ENCODE peak calls at places on chromosomes 11 and 22, in six cellular contexts. T is A549, N is tibial nerve, M is stomach, A is transverse colon, C is ovary. U is an unnamed sample.

GRCh38 chr11:11391796-11392195 is 38.7 kb upstream of the CSNK2A3 start:
- DNase-seq in T (no peak), N (no peak), M (no peak), A (peak), C (no peak), U (no peak)

GRCh38 chr22:45935573-45935972 is 41.4 kb downstream of the WNT7B start:
- DNase-seq in T (no peak), N (no peak), M (no peak), A (no peak), C (no peak), U (no peak)

GRCh38 chr22:36369922-36370781 is 17.6 kb downstream of the MYH9 start:
- DNase-seq in T (no peak), N (no peak), M (peak), A (peak), C (no peak), U (no peak)

GRCh38 chr11:59787816-59788215 is 22.8 kb downstream of the MRPL16 start:
- DNase-seq in T (no peak), N (no peak), M (no peak), A (no peak), C (no peak), U (no peak)

GRCh38 chr22:43186272-43187170 is at the start of gene TTLL12:
- DNase-seq in T (peak), N (no peak), M (peak), A (peak), C (peak), U (peak)

GRCh38 chr11:35064114-35064800 is 74.7 kb upstream of the CD44 start:
- DNase-seq in T (no peak), N (no peak), M (no peak), A (no peak), C (no peak), U (no peak)

GRCh38 chr11:69209936-69210659 is 54.4 kb downstream of the SMIM38 start:
- DNase-seq in T (no peak), N (no peak), M (no peak), A (no peak), C (no peak), U (no peak)

GRCh38 chr11:131064373-131064991 is 148.2 kb upstream of the SNX19 start:
- DNase-seq in T (peak), N (no peak), M (peak), A (peak), C (peak), U (peak)

GRCh38 chr11:11534981-11535380 is 86.8 kb downstream of the GALNT18 start:
- DNase-seq in T (no peak), N (no peak), M (no peak), A (no peak), C (peak), U (no peak)

GRCh38 chr22:20484948-20485683 is 10.5 kb downstream of the KLHL22 start:
- DNase-seq in T (no peak), N (no peak), M (no peak), A (no peak), C (no peak), U (no peak)

GRCh38 chr22:49527611-49528419 is 299.9 kb downstream of the BRD1 start:
- DNase-seq in T (no peak), N (no peak), M (no peak), A (no peak), C (no peak), U (no peak)

GRCh38 chr11:128772814-128773213 is 78.9 kb downstream of the FLI1 start:
- DNase-seq in T (no peak), N (no peak), M (peak), A (peak), C (no peak), U (no peak)

GRCh38 chr11:86463120-86463519 is 88.4 kb downstream of the CCDC81 start:
- DNase-seq in T (no peak), N (no peak), M (no peak), A (no peak), C (no peak), U (no peak)

GRCh38 chr11:44784784-44785183 is 58.0 kb downstream of the TSPAN18 start:
- DNase-seq in T (no peak), N (no peak), M (no peak), A (no peak), C (no peak), U (no peak)

GRCh38 chr11:85725510-85726258 is 39.7 kb upstream of the CCDC89 start:
- DNase-seq in T (peak), N (no peak), M (no peak), A (no peak), C (no peak), U (no peak)

GRCh38 chr11:47971501-47971900 is 8.9 kb upstream of the PTPRJ start:
- DNase-seq in T (no peak), N (no peak), M (no peak), A (no peak), C (no peak), U (no peak)

GRCh38 chr22:33524511-33525270 is 395.6 kb downstream of the LARGE1 start:
- DNase-seq in T (no peak), N (no peak), M (no peak), A (no peak), C (no peak), U (no peak)

GRCh38 chr11:3146612-3147256 is 18.4 kb downstream of the OSBPL5 start:
- DNase-seq in T (no peak), N (no peak), M (no peak), A (no peak), C (no peak), U (no peak)

GRCh38 chr11:95821640-95822039 is 31.3 kb downstream of the CEP57 start:
- DNase-seq in T (no peak), N (no peak), M (no peak), A (no peak), C (no peak), U (no peak)

GRCh38 chr22:19407649-19408606 is 23.6 kb downstream of the HIRA start:
- DNase-seq in T (no peak), N (no peak), M (peak), A (no peak), C (no peak), U (no peak)

GRCh38 chr22:29205598-29206371 is at the start of gene EMID1:
- DNase-seq in T (no peak), N (no peak), M (peak), A (peak), C (peak), U (peak)

GRCh38 chr11:71247551-71248250 is 4.7 kb downstream of the SHANK2 start:
- DNase-seq in T (no peak), N (no peak), M (peak), A (no peak), C (no peak), U (no peak)

GRCh38 chr11:129853508-129854228 is 38.0 kb downstream of the TMEM45B start:
- DNase-seq in T (no peak), N (no peak), M (peak), A (peak), C (peak), U (no peak)

GRCh38 chr22:29580200-29580810 is 608 bp downstream of the NIPSNAP1 start:
- DNase-seq in T (no peak), N (no peak), M (no peak), A (peak), C (peak), U (no peak)

GRCh38 chr11:13834463-13834862 is 128.1 kb upstream of the SPON1 start:
- DNase-seq in T (no peak), N (no peak), M (no peak), A (no peak), C (no peak), U (no peak)

GRCh38 chr11:117917591-117917990 is 11.6 kb downstream of the TMPRSS13 start:
- DNase-seq in T (no peak), N (no peak), M (no peak), A (no peak), C (no peak), U (no peak)

GRCh38 chr22:47406180-47406723 is 643.8 kb downstream of the TBC1D22A start:
- DNase-seq in T (no peak), N (no peak), M (no peak), A (no peak), C (no peak), U (no peak)

GRCh38 chr22:50641696-50642607 is 14.0 kb upstream of the ARSA start:
- DNase-seq in T (no peak), N (no peak), M (no peak), A (no peak), C (peak), U (peak)

GRCh38 chr22:50635591-50635990 is 7.6 kb upstream of the ARSA start:
- DNase-seq in T (no peak), N (no peak), M (no peak), A (no peak), C (no peak), U (peak)

GRCh38 chr22:50640857-50641647 is 13.1 kb upstream of the ARSA start:
- DNase-seq in T (no peak), N (no peak), M (peak), A (no peak), C (no peak), U (no peak)
- TF ChIP-seq EP300 in T (no peak), N (peak), M (no peak), A (no peak), C (no peak), U (peak)

GRCh38 chr22:21948390-21948789 is 4.3 kb downstream of the PPM1F start:
- DNase-seq in T (no peak), N (no peak), M (no peak), A (no peak), C (no peak), U (no peak)

GRCh38 chr22:21945453-21946261 is 7.0 kb downstream of the PPM1F start:
- DNase-seq in T (no peak), N (no peak), M (no peak), A (no peak), C (no peak), U (no peak)

GRCh38 chr22:21946262-21946925 is 6.3 kb downstream of the PPM1F start:
- DNase-seq in T (no peak), N (no peak), M (no peak), A (no peak), C (peak), U (no peak)

GRCh38 chr22:21948824-21949568 is 3.7 kb downstream of the PPM1F start:
- DNase-seq in T (no peak), N (no peak), M (no peak), A (no peak), C (no peak), U (no peak)

GRCh38 chr22:21947040-21948014 is 5.3 kb downstream of the PPM1F start:
- DNase-seq in T (no peak), N (no peak), M (no peak), A (no peak), C (no peak), U (no peak)
- TF ChIP-seq CTCF in T (peak), N (peak), M (no peak), A (peak), C (no peak), U (peak)

DNA sequence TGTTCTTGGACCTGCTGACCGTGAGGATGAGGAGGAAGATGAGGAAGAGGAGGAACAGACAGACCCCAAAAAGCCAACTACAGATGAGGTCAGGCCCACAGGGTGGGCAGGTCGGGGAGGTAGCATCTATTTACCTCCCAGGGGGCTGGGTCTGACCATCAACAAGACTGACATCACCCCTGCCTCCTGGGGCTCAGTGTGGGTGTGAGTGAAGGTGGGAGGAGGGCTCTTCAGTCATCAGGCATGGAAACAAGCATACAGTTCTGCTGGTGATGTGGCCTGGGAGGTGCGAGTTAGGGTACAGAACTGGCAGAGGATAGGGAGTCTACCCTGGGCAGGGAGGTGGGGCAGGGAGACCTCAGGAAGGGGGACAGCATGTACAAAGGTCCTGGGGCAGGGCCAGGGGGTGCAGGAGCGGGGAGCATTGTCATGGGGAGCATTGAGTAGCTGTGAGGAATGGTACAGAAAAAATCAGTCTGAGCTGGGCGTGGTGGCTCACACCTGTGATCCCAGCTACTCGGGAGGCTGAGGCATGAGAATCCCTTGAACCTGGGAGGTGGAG is 8.9 kb downstream of the PLCB3 start:
- DNase-seq in T (no peak), N (no peak), M (no peak), A (no peak), C (no peak), U (no peak)
- TF ChIP-seq POLR2A in T (no peak), N (no peak), M (no peak), A (no peak), C (no peak), U (no peak)

GRCh38 chr11:491358-491757 is 15.7 kb downstream of the RNH1 start:
- DNase-seq in T (no peak), N (no peak), M (no peak), A (no peak), C (no peak), U (peak)

GRCh38 chr11:490186-490929 is 16.7 kb downstream of the RNH1 start:
- DNase-seq in T (no peak), N (no peak), M (no peak), A (no peak), C (no peak), U (no peak)

GRCh38 chr11:490930-491260 is 16.1 kb downstream of the RNH1 start:
- DNase-seq in T (no peak), N (no peak), M (no peak), A (no peak), C (no peak), U (no peak)

GRCh38 chr11:494761-495536 is 12.1 kb downstream of the RNH1 start:
- DNase-seq in T (no peak), N (no peak), M (no peak), A (no peak), C (no peak), U (peak)

GRCh38 chr11:492416-493226 is 14.4 kb downstream of the RNH1 start:
- DNase-seq in T (no peak), N (no peak), M (no peak), A (no peak), C (no peak), U (peak)
- TF ChIP-seq EP300 in T (no peak), N (no peak), M (no peak), A (no peak), C (no peak), U (no peak)

GRCh38 chr11:112834277-112834755 is 126.9 kb upstream of the NCAM1 start:
- DNase-seq in T (no peak), N (no peak), M (peak), A (peak), C (no peak), U (no peak)

GRCh38 chr11:112841719-112842118 is 119.5 kb upstream of the NCAM1 start:
- DNase-seq in T (no peak), N (no peak), M (no peak), A (no peak), C (no peak), U (no peak)

GRCh38 chr11:112835556-112835955 is 125.7 kb upstream of the NCAM1 start:
- DNase-seq in T (no peak), N (no peak), M (no peak), A (no peak), C (no peak), U (peak)

GRCh38 chr11:112839051-112839450 is 122.2 kb upstream of the NCAM1 start:
- DNase-seq in T (no peak), N (no peak), M (no peak), A (no peak), C (no peak), U (no peak)

DNA sequence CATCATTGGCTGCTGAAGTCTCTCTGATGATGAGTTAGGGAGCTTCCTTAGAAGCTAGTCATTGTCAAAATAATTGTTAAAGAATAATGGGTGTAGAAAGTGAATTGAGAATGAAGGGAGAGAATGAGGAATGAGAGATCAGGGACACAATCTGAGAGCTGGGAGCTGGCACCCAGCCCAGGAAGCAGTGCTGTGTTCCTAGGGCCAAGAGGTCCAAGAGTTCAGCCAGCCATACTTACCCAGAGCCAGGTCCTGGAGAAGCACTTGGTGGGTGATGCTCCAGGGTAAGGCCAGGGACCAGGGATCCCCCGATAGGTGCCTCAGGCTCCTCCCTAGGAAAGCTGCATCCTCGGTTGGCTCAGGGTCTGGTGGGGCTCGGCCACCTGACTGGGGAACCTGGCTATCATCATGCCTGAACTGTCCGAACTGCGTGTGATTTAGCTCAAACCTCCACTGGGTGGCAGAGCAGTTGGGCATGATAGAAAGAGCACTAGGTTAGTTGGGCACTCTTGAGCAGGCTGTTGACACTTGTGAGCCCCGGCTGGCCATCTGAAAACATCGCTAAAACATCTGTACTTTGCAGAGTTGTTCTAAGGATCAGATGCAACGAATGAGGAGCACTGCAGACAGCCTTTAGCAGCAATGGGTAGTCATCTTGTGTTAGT is 123.9 kb upstream of the NCAM1 start:
- DNase-seq in T (no peak), N (no peak), M (peak), A (no peak), C (no peak), U (peak)
- TF ChIP-seq CTCF in T (no peak), N (no peak), M (no peak), A (no peak), C (no peak), U (no peak)

GRCh38 chr11:1761857-1762536 is 1.7 kb downstream of the CTSD start:
- DNase-seq in T (no peak), N (no peak), M (no peak), A (no peak), C (no peak), U (peak)

GRCh38 chr11:1762537-1763302 is 1.0 kb downstream of the CTSD start:
- DNase-seq in T (peak), N (no peak), M (peak), A (peak), C (no peak), U (peak)

GRCh38 chr11:1765871-1766718 is 2.4 kb upstream of the CTSD start:
- DNase-seq in T (no peak), N (no peak), M (no peak), A (no peak), C (no peak), U (peak)

GRCh38 chr11:1763336-1763795 is 361 bp downstream of the CTSD start:
- DNase-seq in T (no peak), N (no peak), M (no peak), A (no peak), C (no peak), U (peak)

DNA sequence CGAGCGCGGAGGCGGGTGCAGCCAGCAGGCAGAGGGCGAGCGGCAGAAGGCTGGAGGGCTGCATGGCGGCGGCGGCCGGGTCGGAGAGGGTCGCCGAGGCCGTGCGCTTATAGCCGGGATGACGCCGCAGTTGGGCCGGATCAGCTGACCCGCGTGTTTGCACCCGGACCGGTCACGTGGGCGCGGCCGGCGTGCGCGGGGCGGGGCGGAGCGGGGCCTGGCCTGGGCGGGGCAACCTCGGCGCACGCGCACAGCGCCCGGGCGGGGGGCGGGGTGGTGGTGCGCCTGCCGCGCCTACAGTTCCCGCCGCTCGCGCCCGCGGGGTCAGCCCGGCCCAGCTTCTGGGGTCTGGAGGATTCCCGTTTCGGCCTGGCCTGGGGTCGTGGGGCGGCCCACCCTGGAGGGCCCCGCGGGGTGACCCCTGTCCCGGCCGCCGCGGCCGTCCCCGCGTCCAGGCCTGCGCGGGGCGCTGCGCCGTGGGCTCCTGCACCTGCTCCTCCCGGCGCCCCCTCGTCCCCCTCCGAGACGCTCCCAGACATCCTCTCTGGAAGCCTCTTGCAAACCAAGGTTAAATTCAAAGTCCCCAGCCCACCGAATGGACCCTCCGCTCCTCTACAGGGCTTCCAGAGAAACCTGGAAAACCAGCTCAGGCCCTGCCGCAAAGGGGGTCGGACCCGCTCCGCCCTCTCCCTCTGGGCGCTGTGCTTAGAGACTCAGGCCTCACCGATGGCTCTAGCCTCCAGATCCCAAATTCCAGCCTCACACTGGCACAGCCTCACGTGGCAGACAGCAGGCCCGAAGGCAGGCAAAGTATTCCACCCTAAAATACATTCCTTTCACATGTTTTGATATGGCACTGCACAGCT is at the start of gene CTSD:
- DNase-seq in T (peak), N (peak), M (peak), A (peak), C (peak), U (peak)
- TF ChIP-seq POLR2A in T (peak), N (peak), M (no peak), A (peak), C (no peak), U (peak)

GRCh38 chr11:120208012-120208441 is 2.8 kb upstream of the OAF start:
- DNase-seq in T (no peak), N (no peak), M (no peak), A (no peak), C (no peak), U (no peak)
- TF ChIP-seq EP300 in T (no peak), N (no peak), M (no peak), A (no peak), C (no peak), U (no peak)

GRCh38 chr11:80157447-80157846 is 716.6 kb upstream of the TENM4 start:
- DNase-seq in T (no peak), N (no peak), M (no peak), A (no peak), C (no peak), U (no peak)

GRCh38 chr11:80156062-80156461 is 715.2 kb upstream of the TENM4 start:
- DNase-seq in T (no peak), N (no peak), M (no peak), A (no peak), C (no peak), U (no peak)

GRCh38 chr11:80155412-80156017 is 714.7 kb upstream of the TENM4 start:
- DNase-seq in T (peak), N (no peak), M (no peak), A (no peak), C (no peak), U (no peak)
- TF ChIP-seq CTCF in T (peak), N (peak), M (peak), A (peak), C (no peak), U (no peak)

U was measured in upper lobe of left lung.